ENCODE peak calls at places on chromosomes 11 and 22, in nine cellular contexts. Y is RPMI8226, T is HL-60, S is midbrain, J is GM03348, Q is Caco-2, U is H54, M is iris pigment epithelial cell, V is GM04504. A is an unnamed sample.

GRCh38 chr11:114953039-114953438 is 274.7 kb downstream of the NXPE2 start:
- DNase-seq in Y (no peak), T (no peak), S (no peak), Q (no peak), J (no peak), V (no peak), M (no peak), U (no peak), A (no peak)

GRCh38 chr11:124467376-124468061 is 22.0 kb upstream of the OR8B8 start:
- DNase-seq in S (no peak), Q (no peak), V (no peak), Y (no peak), J (no peak), T (no peak), U (no peak), M (peak), A (no peak)

GRCh38 chr11:69912911-69913451 is 93.8 kb upstream of the FGF3 start:
- DNase-seq in S (no peak), Q (peak), T (no peak), V (no peak), J (peak), U (peak), Y (peak), M (peak), A (no peak)

GRCh38 chr11:61969838-61970452 is 2.5 kb upstream of the FTH1 start:
- DNase-seq in U (no peak), Y (no peak), V (no peak), S (no peak), T (peak), M (peak), Q (no peak), J (peak), A (no peak)

GRCh38 chr11:68370211-68371111 is 58.1 kb downstream of the LRP5 start:
- DNase-seq in Q (no peak), S (no peak), J (peak), T (peak), M (no peak), V (peak), U (no peak), Y (peak), A (no peak)

GRCh38 chr11:59141673-59142460 is 789 bp upstream of the FAM111A start:
- DNase-seq in T (no peak), V (no peak), Y (peak), S (no peak), Q (no peak), U (no peak), M (peak), J (peak), A (no peak)

GRCh38 chr11:128492461-128492860 is 94.9 kb downstream of the ETS1 start:
- DNase-seq in U (no peak), Y (no peak), V (no peak), Q (no peak), J (peak), M (peak), T (no peak), S (no peak), A (no peak)

GRCh38 chr11:76215946-76216345 is 9.6 kb upstream of the WNT11 start:
- DNase-seq in Q (no peak), M (peak), U (peak), V (peak), J (peak), T (no peak), S (no peak), Y (no peak), A (no peak)

GRCh38 chr22:25054943-25055511 is 102.5 kb downstream of the KIAA1671 start:
- DNase-seq in U (no peak), M (no peak), S (peak), T (no peak), V (no peak), Q (no peak), Y (no peak), J (no peak), A (no peak)

GRCh38 chr11:128520206-128520885 is 67.0 kb downstream of the ETS1 start:
- DNase-seq in T (no peak), M (no peak), Q (no peak), V (no peak), J (no peak), S (no peak), U (no peak), Y (no peak), A (no peak)

GRCh38 chr11:112470355-112470754 is 209.7 kb upstream of the PLET1 start:
- DNase-seq in S (no peak), Q (no peak), U (no peak), T (no peak), V (no peak), M (peak), J (no peak), Y (no peak), A (no peak)

GRCh38 chr11:446886-447285 is 3.2 kb upstream of the PTDSS2 start:
- DNase-seq in Q (no peak), J (no peak), T (no peak), U (no peak), Y (peak), V (no peak), S (no peak), M (no peak), A (no peak)

GRCh38 chr11:71238285-71238875 is 14.0 kb downstream of the SHANK2 start:
- DNase-seq in Q (peak), M (no peak), J (no peak), Y (no peak), T (no peak), U (no peak), S (no peak), V (no peak), A (no peak)